ENCODE peak calls at places on chromosomes 1 and 21, in ten cellular contexts. One of them, this sample, is unnamed.

GRCh38 chr1:54615531-54616245 is 7.6 kb downstream of the FAM151A start:
- DNase-seq in A549: no peak
- DNase-seq in HAP-1: no peak
- DNase-seq in CD8-positive, alpha-beta memory T cell: no peak
- DNase-seq in neural progenitor cell: no peak
- DNase-seq in cardiac muscle cell: no peak
- DNase-seq in transverse colon: no peak
- DNase-seq in skeletal muscle cell: no peak
- DNase-seq in uterus: peak
- DNase-seq in astrocyte of the spinal cord: no peak
- DNase-seq in this sample: no peak

GRCh38 chr1:33667386-33668282 is 195.2 kb downstream of the ZSCAN20 start:
- DNase-seq in A549: no peak
- DNase-seq in HAP-1: no peak
- DNase-seq in CD8-positive, alpha-beta memory T cell: no peak
- DNase-seq in neural progenitor cell: no peak
- DNase-seq in cardiac muscle cell: no peak
- DNase-seq in transverse colon: no peak
- DNase-seq in skeletal muscle cell: no peak
- DNase-seq in uterus: no peak
- DNase-seq in astrocyte of the spinal cord: no peak
- DNase-seq in this sample: no peak

GRCh38 chr1:222167111-222167510 is 380.8 kb downstream of the HHIPL2 start:
- DNase-seq in A549: peak
- DNase-seq in HAP-1: peak
- DNase-seq in CD8-positive, alpha-beta memory T cell: no peak
- DNase-seq in neural progenitor cell: peak
- DNase-seq in cardiac muscle cell: peak
- DNase-seq in transverse colon: peak
- DNase-seq in skeletal muscle cell: peak
- DNase-seq in uterus: no peak
- DNase-seq in astrocyte of the spinal cord: peak
- DNase-seq in this sample: peak

GRCh38 chr1:17239420-17239819 is 9.5 kb upstream of the PADI3 start:
- DNase-seq in A549: peak
- DNase-seq in HAP-1: peak
- DNase-seq in CD8-positive, alpha-beta memory T cell: no peak
- DNase-seq in neural progenitor cell: peak
- DNase-seq in cardiac muscle cell: peak
- DNase-seq in transverse colon: peak
- DNase-seq in skeletal muscle cell: peak
- DNase-seq in uterus: no peak
- DNase-seq in astrocyte of the spinal cord: peak
- DNase-seq in this sample: peak

GRCh38 chr21:21715286-21715969 is 717.2 kb downstream of the NCAM2 start:
- DNase-seq in A549: no peak
- DNase-seq in HAP-1: no peak
- DNase-seq in CD8-positive, alpha-beta memory T cell: no peak
- DNase-seq in neural progenitor cell: no peak
- DNase-seq in cardiac muscle cell: no peak
- DNase-seq in transverse colon: no peak
- DNase-seq in skeletal muscle cell: peak
- DNase-seq in uterus: no peak
- DNase-seq in astrocyte of the spinal cord: peak
- DNase-seq in this sample: no peak

GRCh38 chr21:39033878-39034589 is 149.2 kb downstream of the PSMG1 start:
- DNase-seq in A549: no peak
- DNase-seq in HAP-1: no peak
- DNase-seq in CD8-positive, alpha-beta memory T cell: no peak
- DNase-seq in neural progenitor cell: no peak
- DNase-seq in cardiac muscle cell: no peak
- DNase-seq in transverse colon: peak
- DNase-seq in skeletal muscle cell: peak
- DNase-seq in uterus: no peak
- DNase-seq in astrocyte of the spinal cord: peak
- DNase-seq in this sample: peak

GRCh38 chr21:29347274-29347681 is 48.6 kb downstream of the BACH1 start:
- DNase-seq in A549: no peak
- DNase-seq in HAP-1: no peak
- DNase-seq in CD8-positive, alpha-beta memory T cell: no peak
- DNase-seq in neural progenitor cell: no peak
- DNase-seq in cardiac muscle cell: no peak
- DNase-seq in transverse colon: peak
- DNase-seq in skeletal muscle cell: no peak
- DNase-seq in uterus: no peak
- DNase-seq in astrocyte of the spinal cord: no peak
- DNase-seq in this sample: no peak

GRCh38 chr1:38962560-38962959 is 20.9 kb upstream of the RHBDL2 start:
- DNase-seq in A549: no peak
- DNase-seq in HAP-1: no peak
- DNase-seq in CD8-positive, alpha-beta memory T cell: no peak
- DNase-seq in neural progenitor cell: no peak
- DNase-seq in cardiac muscle cell: no peak
- DNase-seq in transverse colon: no peak
- DNase-seq in skeletal muscle cell: no peak
- DNase-seq in uterus: no peak
- DNase-seq in astrocyte of the spinal cord: no peak
- DNase-seq in this sample: no peak

GRCh38 chr1:21651214-21652042 is 17.7 kb downstream of the RAP1GAP start:
- DNase-seq in A549: no peak
- DNase-seq in HAP-1: peak
- DNase-seq in CD8-positive, alpha-beta memory T cell: peak
- DNase-seq in neural progenitor cell: peak
- DNase-seq in cardiac muscle cell: peak
- DNase-seq in transverse colon: peak
- DNase-seq in skeletal muscle cell: no peak
- DNase-seq in uterus: no peak
- DNase-seq in astrocyte of the spinal cord: no peak
- DNase-seq in this sample: no peak

GRCh38 chr1:7561331-7561921 is 209.7 kb upstream of the VAMP3 start:
- DNase-seq in A549: no peak
- DNase-seq in HAP-1: no peak
- DNase-seq in CD8-positive, alpha-beta memory T cell: no peak
- DNase-seq in neural progenitor cell: peak
- DNase-seq in cardiac muscle cell: peak
- DNase-seq in transverse colon: no peak
- DNase-seq in skeletal muscle cell: no peak
- DNase-seq in uterus: no peak
- DNase-seq in astrocyte of the spinal cord: no peak
- DNase-seq in this sample: no peak

GRCh38 chr1:34842952-34843371 is 16.6 kb downstream of the SMIM12 start:
- DNase-seq in A549: no peak
- DNase-seq in HAP-1: no peak
- DNase-seq in CD8-positive, alpha-beta memory T cell: no peak
- DNase-seq in neural progenitor cell: peak
- DNase-seq in cardiac muscle cell: no peak
- DNase-seq in transverse colon: no peak
- DNase-seq in skeletal muscle cell: no peak
- DNase-seq in uterus: no peak
- DNase-seq in astrocyte of the spinal cord: no peak
- DNase-seq in this sample: peak

GRCh38 chr1:53732912-53733317 is 6.0 kb downstream of the GLIS1 start:
- DNase-seq in A549: no peak
- DNase-seq in HAP-1: no peak
- DNase-seq in CD8-positive, alpha-beta memory T cell: no peak
- DNase-seq in neural progenitor cell: no peak
- DNase-seq in cardiac muscle cell: no peak
- DNase-seq in transverse colon: no peak
- DNase-seq in skeletal muscle cell: peak
- DNase-seq in uterus: no peak
- DNase-seq in astrocyte of the spinal cord: peak
- DNase-seq in this sample: no peak

GRCh38 chr21:16116798-16117197 is 387.0 kb downstream of the USP25 start:
- DNase-seq in A549: no peak
- DNase-seq in HAP-1: no peak
- DNase-seq in CD8-positive, alpha-beta memory T cell: no peak
- DNase-seq in neural progenitor cell: no peak
- DNase-seq in cardiac muscle cell: no peak
- DNase-seq in transverse colon: no peak
- DNase-seq in skeletal muscle cell: peak
- DNase-seq in uterus: no peak
- DNase-seq in astrocyte of the spinal cord: peak
- DNase-seq in this sample: no peak

GRCh38 chr1:204080163-204080903 is 7.4 kb downstream of the SOX13 start:
- DNase-seq in A549: peak
- DNase-seq in HAP-1: peak
- DNase-seq in CD8-positive, alpha-beta memory T cell: no peak
- DNase-seq in neural progenitor cell: peak
- DNase-seq in cardiac muscle cell: peak
- DNase-seq in transverse colon: peak
- DNase-seq in skeletal muscle cell: peak
- DNase-seq in uterus: peak
- DNase-seq in astrocyte of the spinal cord: peak
- DNase-seq in this sample: peak

DNA sequence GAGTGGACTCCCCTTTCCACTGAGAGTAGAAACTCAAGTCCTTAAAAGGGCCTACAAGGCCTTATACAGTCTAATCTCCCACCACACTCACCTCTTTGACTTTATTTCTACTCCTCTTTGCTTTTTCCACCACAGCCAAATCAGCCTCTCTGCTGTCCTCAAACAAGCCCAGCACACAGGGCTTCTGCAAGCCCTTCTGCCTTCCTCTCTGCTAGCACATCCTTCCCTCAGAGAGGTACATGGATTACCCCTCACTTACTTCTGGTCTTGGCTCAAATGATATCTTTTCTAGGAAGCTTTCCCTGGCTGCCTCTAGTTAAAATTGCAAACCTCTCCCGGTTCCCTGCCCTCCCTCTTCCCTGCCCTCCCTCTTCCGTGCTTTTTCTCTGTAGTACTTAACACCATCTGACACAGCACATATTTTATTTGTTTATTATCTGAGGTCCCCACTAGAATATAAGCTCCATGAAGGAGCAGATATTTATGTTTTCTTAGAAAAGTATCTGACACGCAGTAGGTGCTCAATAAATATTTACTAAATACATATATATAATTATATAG is 1.7 kb downstream of the LYST start:
- DNase-seq in A549: no peak
- DNase-seq in HAP-1: no peak
- DNase-seq in CD8-positive, alpha-beta memory T cell: no peak
- DNase-seq in neural progenitor cell: no peak
- DNase-seq in cardiac muscle cell: no peak
- DNase-seq in transverse colon: no peak
- DNase-seq in skeletal muscle cell: no peak
- DNase-seq in uterus: no peak
- DNase-seq in astrocyte of the spinal cord: no peak
- DNase-seq in this sample: no peak
- H3K4me3 ChIP-seq in A549: no peak
- H3K4me3 ChIP-seq in HAP-1: no peak
- H3K4me3 ChIP-seq in CD8-positive, alpha-beta memory T cell: no peak
- H3K4me3 ChIP-seq in neural progenitor cell: no peak
- H3K4me3 ChIP-seq in cardiac muscle cell: no peak
- H3K4me3 ChIP-seq in transverse colon: peak
- H3K4me3 ChIP-seq in skeletal muscle cell: peak
- H3K4me3 ChIP-seq in uterus: peak
- H3K4me3 ChIP-seq in astrocyte of the spinal cord: no peak
- H3K4me3 ChIP-seq in this sample: peak

DNA sequence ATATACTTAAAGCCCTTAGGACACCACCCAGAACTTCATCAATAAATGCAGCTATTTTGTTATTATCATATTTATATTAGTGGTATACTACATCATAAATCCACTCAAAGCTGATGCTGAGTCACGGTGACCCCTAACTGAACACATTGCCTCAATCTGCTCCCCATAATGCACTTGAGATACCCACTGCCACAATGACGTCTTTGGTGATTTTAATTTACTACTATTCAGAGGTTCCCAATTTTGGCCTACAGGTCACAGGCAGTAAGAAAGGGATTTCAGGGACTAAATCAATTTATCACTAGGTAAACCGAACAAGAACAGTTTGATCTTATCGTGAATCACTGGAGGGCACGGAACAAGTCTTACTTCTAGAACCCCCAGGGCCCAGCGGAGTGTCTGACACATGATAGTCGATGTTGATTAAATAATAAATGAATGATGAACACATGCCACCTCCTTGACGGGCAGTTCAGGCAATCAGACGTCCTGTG is 482 bp upstream of the CHD1L start:
- DNase-seq in A549: no peak
- DNase-seq in HAP-1: no peak
- DNase-seq in CD8-positive, alpha-beta memory T cell: no peak
- DNase-seq in neural progenitor cell: no peak
- DNase-seq in cardiac muscle cell: no peak
- DNase-seq in transverse colon: no peak
- DNase-seq in skeletal muscle cell: no peak
- DNase-seq in uterus: no peak
- DNase-seq in astrocyte of the spinal cord: no peak
- DNase-seq in this sample: no peak
- H3K4me3 ChIP-seq in A549: peak
- H3K4me3 ChIP-seq in HAP-1: peak
- H3K4me3 ChIP-seq in CD8-positive, alpha-beta memory T cell: peak
- H3K4me3 ChIP-seq in neural progenitor cell: peak
- H3K4me3 ChIP-seq in cardiac muscle cell: no peak
- H3K4me3 ChIP-seq in transverse colon: peak
- H3K4me3 ChIP-seq in skeletal muscle cell: peak
- H3K4me3 ChIP-seq in uterus: peak
- H3K4me3 ChIP-seq in astrocyte of the spinal cord: peak
- H3K4me3 ChIP-seq in this sample: no peak

GRCh38 chr1:65994223-65994622 is 201.5 kb downstream of the PDE4B start:
- DNase-seq in A549: no peak
- DNase-seq in HAP-1: no peak
- DNase-seq in CD8-positive, alpha-beta memory T cell: no peak
- DNase-seq in neural progenitor cell: no peak
- DNase-seq in cardiac muscle cell: no peak
- DNase-seq in transverse colon: no peak
- DNase-seq in skeletal muscle cell: no peak
- DNase-seq in uterus: no peak
- DNase-seq in astrocyte of the spinal cord: no peak
- DNase-seq in this sample: no peak
- H3K4me3 ChIP-seq in A549: peak
- H3K4me3 ChIP-seq in HAP-1: no peak
- H3K4me3 ChIP-seq in CD8-positive, alpha-beta memory T cell: no peak
- H3K4me3 ChIP-seq in neural progenitor cell: no peak
- H3K4me3 ChIP-seq in cardiac muscle cell: no peak
- H3K4me3 ChIP-seq in transverse colon: no peak
- H3K4me3 ChIP-seq in skeletal muscle cell: no peak
- H3K4me3 ChIP-seq in uterus: no peak
- H3K4me3 ChIP-seq in astrocyte of the spinal cord: no peak
- H3K4me3 ChIP-seq in this sample: no peak

DNA sequence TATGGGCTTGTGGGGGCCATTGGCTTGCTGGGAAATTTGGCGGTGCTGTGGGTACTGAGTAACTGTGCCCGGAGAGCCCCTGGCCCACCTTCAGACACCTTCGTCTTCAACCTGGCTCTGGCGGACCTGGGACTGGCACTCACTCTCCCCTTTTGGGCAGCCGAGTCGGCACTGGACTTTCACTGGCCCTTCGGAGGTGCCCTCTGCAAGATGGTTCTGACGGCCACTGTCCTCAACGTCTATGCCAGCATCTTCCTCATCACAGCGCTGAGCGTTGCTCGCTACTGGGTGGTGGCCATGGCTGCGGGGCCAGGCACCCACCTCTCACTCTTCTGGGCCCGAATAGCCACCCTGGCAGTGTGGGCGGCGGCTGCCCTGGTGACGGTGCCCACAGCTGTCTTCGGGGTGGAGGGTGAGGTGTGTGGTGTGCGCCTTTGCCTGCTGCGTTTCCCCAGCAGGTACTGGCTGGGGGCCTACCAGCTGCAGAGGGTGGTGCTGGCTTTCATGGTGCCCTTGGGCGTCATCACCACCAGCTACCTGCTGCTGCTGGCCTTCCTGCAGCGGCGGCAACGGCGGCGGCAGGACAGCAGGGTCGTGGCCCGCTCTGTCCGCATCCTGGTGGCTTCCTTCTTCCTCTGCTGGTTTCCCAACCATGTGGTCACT is 538 bp downstream of the RXFP4 start:
- DNase-seq in A549: no peak
- DNase-seq in HAP-1: no peak
- DNase-seq in CD8-positive, alpha-beta memory T cell: no peak
- DNase-seq in neural progenitor cell: no peak
- DNase-seq in cardiac muscle cell: no peak
- DNase-seq in transverse colon: peak
- DNase-seq in skeletal muscle cell: no peak
- DNase-seq in uterus: no peak
- DNase-seq in astrocyte of the spinal cord: no peak
- DNase-seq in this sample: no peak
- H3K4me3 ChIP-seq in A549: no peak
- H3K4me3 ChIP-seq in HAP-1: no peak
- H3K4me3 ChIP-seq in CD8-positive, alpha-beta memory T cell: no peak
- H3K4me3 ChIP-seq in neural progenitor cell: no peak
- H3K4me3 ChIP-seq in cardiac muscle cell: no peak
- H3K4me3 ChIP-seq in transverse colon: peak
- H3K4me3 ChIP-seq in skeletal muscle cell: no peak
- H3K4me3 ChIP-seq in uterus: no peak
- H3K4me3 ChIP-seq in astrocyte of the spinal cord: no peak
- H3K4me3 ChIP-seq in this sample: no peak

This sample was measured in adrenal gland.